ENCODE peak calls at places on chromosomes 3 and 15, in six cellular contexts. One of them, this sample, is unnamed.

GRCh38 chr3:48655586-48655985 is 7.1 kb downstream of the CELSR3 start:
- DNase-seq in heart left ventricle: no peak
- DNase-seq in HCT116: no peak
- DNase-seq in bronchial epithelial cell: no peak
- DNase-seq in brain microvascular endothelial cell: no peak
- DNase-seq in IMR-90: no peak
- DNase-seq in this sample: no peak

GRCh38 chr3:172089250-172089649 is 49.9 kb downstream of the FNDC3B start:
- DNase-seq in heart left ventricle: no peak
- DNase-seq in HCT116: no peak
- DNase-seq in bronchial epithelial cell: peak; percentile 61
- DNase-seq in brain microvascular endothelial cell: no peak
- DNase-seq in IMR-90: no peak
- DNase-seq in this sample: no peak

GRCh38 chr15:91348812-91349500 is 248.9 kb downstream of the SV2B start:
- DNase-seq in heart left ventricle: no peak
- DNase-seq in HCT116: no peak
- DNase-seq in bronchial epithelial cell: peak; percentile 1
- DNase-seq in brain microvascular endothelial cell: no peak
- DNase-seq in IMR-90: no peak
- DNase-seq in this sample: no peak

GRCh38 chr15:86915811-86916331 is 836.2 kb downstream of the AGBL1 start:
- DNase-seq in heart left ventricle: no peak
- DNase-seq in HCT116: no peak
- DNase-seq in bronchial epithelial cell: peak; percentile 40
- DNase-seq in brain microvascular endothelial cell: peak; percentile 37
- DNase-seq in IMR-90: peak; percentile 13
- DNase-seq in this sample: peak; percentile 7

GRCh38 chr3:67601919-67602608 is 52.3 kb downstream of the SUCLG2 start:
- DNase-seq in heart left ventricle: no peak
- DNase-seq in HCT116: no peak
- DNase-seq in bronchial epithelial cell: no peak
- DNase-seq in brain microvascular endothelial cell: peak; percentile 16
- DNase-seq in IMR-90: no peak
- DNase-seq in this sample: no peak

GRCh38 chr3:33006081-33006480 is 54.6 kb downstream of the CCR4 start:
- DNase-seq in heart left ventricle: no peak
- DNase-seq in HCT116: no peak
- DNase-seq in bronchial epithelial cell: no peak
- DNase-seq in brain microvascular endothelial cell: no peak
- DNase-seq in IMR-90: no peak
- DNase-seq in this sample: no peak

GRCh38 chr15:39495871-39496459 is 84.9 kb upstream of the THBS1 start:
- DNase-seq in heart left ventricle: no peak
- DNase-seq in HCT116: no peak
- DNase-seq in bronchial epithelial cell: peak; percentile 64
- DNase-seq in brain microvascular endothelial cell: no peak
- DNase-seq in IMR-90: peak; percentile 52
- DNase-seq in this sample: no peak

GRCh38 chr3:168545591-168545990 is 449.9 kb upstream of the GOLIM4 start:
- DNase-seq in heart left ventricle: peak; percentile 62
- DNase-seq in HCT116: no peak
- DNase-seq in bronchial epithelial cell: no peak
- DNase-seq in brain microvascular endothelial cell: peak; percentile 54
- DNase-seq in IMR-90: peak; percentile 33
- DNase-seq in this sample: no peak

GRCh38 chr3:101848326-101848725 is 988 bp upstream of the NFKBIZ start:
- DNase-seq in heart left ventricle: no peak
- DNase-seq in HCT116: no peak
- DNase-seq in bronchial epithelial cell: no peak
- DNase-seq in brain microvascular endothelial cell: no peak
- DNase-seq in IMR-90: no peak
- DNase-seq in this sample: no peak

GRCh38 chr3:28286595-28286994 is 45.2 kb downstream of the CMC1 start:
- DNase-seq in heart left ventricle: no peak
- DNase-seq in HCT116: peak; percentile 18
- DNase-seq in bronchial epithelial cell: peak; percentile 52
- DNase-seq in brain microvascular endothelial cell: no peak
- DNase-seq in IMR-90: peak; percentile 46
- DNase-seq in this sample: no peak

GRCh38 chr3:119582178-119582577 is 2.9 kb downstream of the ADPRH start:
- DNase-seq in heart left ventricle: no peak
- DNase-seq in HCT116: no peak
- DNase-seq in bronchial epithelial cell: peak; percentile 33
- DNase-seq in brain microvascular endothelial cell: no peak
- DNase-seq in IMR-90: peak; percentile 43
- DNase-seq in this sample: no peak

GRCh38 chr3:126961191-126961790 is 21.6 kb upstream of the PLXNA1 start:
- DNase-seq in heart left ventricle: peak; percentile 91
- DNase-seq in HCT116: no peak
- DNase-seq in bronchial epithelial cell: peak; percentile 86
- DNase-seq in brain microvascular endothelial cell: peak; percentile 20
- DNase-seq in IMR-90: peak; percentile 61
- DNase-seq in this sample: no peak

GRCh38 chr3:73029321-73029796 is 32.1 kb upstream of the EBLN2 start:
- DNase-seq in heart left ventricle: no peak
- DNase-seq in HCT116: no peak
- DNase-seq in bronchial epithelial cell: peak; percentile 98
- DNase-seq in brain microvascular endothelial cell: peak; percentile 91
- DNase-seq in IMR-90: peak; percentile 93
- DNase-seq in this sample: no peak

GRCh38 chr3:130963878-130964277 is 62.7 kb downstream of the ASTE1 start:
- DNase-seq in heart left ventricle: no peak
- DNase-seq in HCT116: peak; percentile 73
- DNase-seq in bronchial epithelial cell: peak; percentile 97
- DNase-seq in brain microvascular endothelial cell: peak; percentile 93
- DNase-seq in IMR-90: peak; percentile 98
- DNase-seq in this sample: peak; percentile 72

DNA sequence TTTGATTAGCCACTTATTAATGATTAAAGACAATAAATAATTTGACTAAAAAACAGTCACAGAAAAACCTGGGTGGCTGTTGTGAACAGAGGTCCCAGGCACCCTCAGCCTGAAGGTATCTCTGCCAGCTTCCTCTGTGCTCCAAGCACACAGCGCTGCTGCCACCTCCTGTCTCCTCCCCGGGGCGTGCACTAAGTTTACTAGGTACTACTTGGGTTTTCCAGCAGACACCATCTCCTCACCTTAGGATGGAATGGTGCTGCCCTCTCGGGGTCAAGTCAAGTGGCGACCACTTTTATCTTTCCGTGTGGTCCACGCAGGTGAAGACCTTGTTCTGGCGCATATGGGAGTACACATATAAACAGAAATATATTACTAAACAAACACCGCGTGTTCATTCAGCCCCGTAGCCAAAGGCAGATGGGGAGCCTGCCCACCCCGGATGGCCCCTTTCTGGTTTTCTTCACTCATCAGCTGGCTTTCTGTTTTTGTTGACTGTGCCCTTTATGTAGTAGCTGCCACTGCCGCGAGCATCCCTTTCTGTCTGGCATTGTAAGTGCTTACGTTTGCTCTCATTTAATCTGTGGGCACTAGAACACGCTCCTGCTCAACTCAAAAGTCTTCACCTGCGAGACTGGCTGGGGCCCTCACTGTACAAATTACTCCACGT is 128.0 kb downstream of the LRIG1 start:
- DNase-seq in heart left ventricle: peak; percentile 82
- DNase-seq in HCT116: no peak
- DNase-seq in bronchial epithelial cell: peak; percentile 21
- DNase-seq in brain microvascular endothelial cell: no peak
- DNase-seq in IMR-90: peak; percentile 20
- DNase-seq in this sample: no peak
- TF ChIP-seq CTCF in heart left ventricle: peak; percentile 34
- TF ChIP-seq CTCF in HCT116: no peak
- TF ChIP-seq CTCF in bronchial epithelial cell: peak; percentile 15
- TF ChIP-seq CTCF in brain microvascular endothelial cell: peak; percentile 37
- TF ChIP-seq CTCF in IMR-90: peak; percentile 38
- TF ChIP-seq CTCF in this sample: no peak

GRCh38 chr3:183766745-183767606 is 58.4 kb downstream of the MAP6D1 start:
- DNase-seq in heart left ventricle: peak; percentile 64
- DNase-seq in HCT116: peak; percentile 53
- DNase-seq in bronchial epithelial cell: peak; percentile 72
- DNase-seq in brain microvascular endothelial cell: peak; percentile 78
- DNase-seq in IMR-90: peak; percentile 67
- DNase-seq in this sample: peak; percentile 89
- TF ChIP-seq CTCF in heart left ventricle: peak; percentile 78
- TF ChIP-seq CTCF in HCT116: peak; percentile 81
- TF ChIP-seq CTCF in bronchial epithelial cell: peak; percentile 89
- TF ChIP-seq CTCF in brain microvascular endothelial cell: peak; percentile 88
- TF ChIP-seq CTCF in IMR-90: peak; percentile 67
- TF ChIP-seq CTCF in this sample: peak; percentile 96

DNA sequence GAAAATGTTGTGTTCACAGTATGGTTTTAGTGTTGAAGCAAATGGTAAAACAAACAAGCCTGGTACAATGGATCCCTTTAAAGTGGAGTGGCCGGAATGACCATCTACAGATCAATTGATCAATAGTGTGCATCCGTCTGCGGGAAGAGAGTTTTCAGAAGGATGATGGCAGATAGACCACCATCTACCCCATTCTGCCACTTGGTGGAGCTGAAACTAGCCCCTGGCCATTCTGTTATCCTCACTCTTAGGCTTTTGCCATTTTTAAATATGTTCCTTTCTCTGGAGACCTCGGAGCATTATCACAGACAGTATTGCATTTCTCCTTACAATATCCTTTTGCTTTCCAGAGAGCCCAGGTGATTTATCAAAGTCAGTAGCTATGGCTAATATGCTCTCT is 258.9 kb upstream of the CFAP20DC start:
- DNase-seq in heart left ventricle: no peak
- DNase-seq in HCT116: no peak
- DNase-seq in bronchial epithelial cell: no peak
- DNase-seq in brain microvascular endothelial cell: no peak
- DNase-seq in IMR-90: no peak
- DNase-seq in this sample: no peak
- TF ChIP-seq CTCF in heart left ventricle: no peak
- TF ChIP-seq CTCF in HCT116: peak; percentile 18
- TF ChIP-seq CTCF in bronchial epithelial cell: no peak
- TF ChIP-seq CTCF in brain microvascular endothelial cell: peak; percentile 55
- TF ChIP-seq CTCF in IMR-90: no peak
- TF ChIP-seq CTCF in this sample: no peak

DNA sequence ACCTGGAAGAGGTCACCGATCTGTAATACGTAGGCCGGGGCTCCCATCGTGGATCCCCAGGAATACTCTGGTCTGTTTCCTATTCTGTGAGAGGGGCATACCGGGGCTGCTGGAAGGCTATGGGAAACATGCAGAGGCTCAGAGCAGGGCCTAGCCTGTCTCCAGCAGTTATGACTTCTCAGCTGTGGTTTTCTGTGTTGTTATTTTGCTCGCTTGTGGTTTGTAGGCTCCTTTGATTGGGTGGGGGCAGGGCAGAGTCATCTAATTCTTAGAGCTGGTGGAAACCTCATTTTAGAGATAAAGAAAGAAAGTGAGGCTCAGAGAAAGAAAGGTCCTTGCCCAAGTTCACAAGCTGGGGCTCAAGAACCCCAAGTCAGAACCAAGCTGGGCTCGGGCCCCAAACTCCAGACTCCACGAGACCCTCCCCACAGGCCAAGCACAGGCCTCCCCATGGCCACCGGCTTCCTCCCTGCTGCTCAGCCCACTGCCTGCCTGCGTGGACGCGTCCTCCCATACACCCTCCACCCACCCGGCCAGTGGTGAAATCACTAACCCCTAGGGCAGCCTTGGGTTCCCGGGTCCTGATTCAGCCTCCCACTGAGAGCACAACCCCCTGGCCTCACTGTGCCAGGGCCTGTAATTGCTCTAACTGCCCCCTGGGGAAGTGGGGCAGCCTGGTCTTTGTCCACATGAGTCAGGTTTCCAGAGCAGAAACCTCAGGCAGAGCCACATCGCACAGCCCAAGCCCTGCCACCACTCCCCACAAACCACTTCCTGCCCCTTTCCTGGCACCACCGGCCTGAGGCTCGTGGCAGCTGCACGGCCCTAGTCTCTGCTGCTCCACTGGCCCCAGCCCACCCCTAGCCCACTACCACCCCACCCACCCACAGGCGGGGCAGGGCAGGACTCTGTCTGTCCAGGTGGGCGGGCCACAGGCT is 270.8 kb downstream of the UACA start:
- DNase-seq in heart left ventricle: peak; percentile 59
- DNase-seq in HCT116: no peak
- DNase-seq in bronchial epithelial cell: peak; percentile 87
- DNase-seq in brain microvascular endothelial cell: peak; percentile 91
- DNase-seq in IMR-90: peak; percentile 81
- DNase-seq in this sample: peak; percentile 84
- TF ChIP-seq CTCF in heart left ventricle: no peak
- TF ChIP-seq CTCF in HCT116: peak; percentile 7
- TF ChIP-seq CTCF in bronchial epithelial cell: peak; percentile 4
- TF ChIP-seq CTCF in brain microvascular endothelial cell: peak; percentile 39
- TF ChIP-seq CTCF in IMR-90: peak; percentile 18
- TF ChIP-seq CTCF in this sample: no peak

GRCh38 chr15:24761704-24762302 is 86.2 kb downstream of the NPAP1 start:
- DNase-seq in heart left ventricle: no peak
- DNase-seq in HCT116: no peak
- DNase-seq in bronchial epithelial cell: peak; percentile 10
- DNase-seq in brain microvascular endothelial cell: no peak
- DNase-seq in IMR-90: peak; percentile 19
- DNase-seq in this sample: no peak
- TF ChIP-seq CTCF in heart left ventricle: peak; percentile 21
- TF ChIP-seq CTCF in HCT116: peak; percentile 26
- TF ChIP-seq CTCF in bronchial epithelial cell: peak; percentile 19
- TF ChIP-seq CTCF in brain microvascular endothelial cell: peak; percentile 34
- TF ChIP-seq CTCF in IMR-90: peak; percentile 39
- TF ChIP-seq CTCF in this sample: no peak

GRCh38 chr3:16247282-16248058 is 17.3 kb downstream of the DPH3 start:
- DNase-seq in heart left ventricle: peak; percentile 86
- DNase-seq in HCT116: peak; percentile 66
- DNase-seq in bronchial epithelial cell: peak; percentile 63
- DNase-seq in brain microvascular endothelial cell: peak; percentile 80
- DNase-seq in IMR-90: peak; percentile 84
- DNase-seq in this sample: peak; percentile 78
- TF ChIP-seq CTCF in heart left ventricle: peak; percentile 95
- TF ChIP-seq CTCF in HCT116: peak; percentile 82
- TF ChIP-seq CTCF in bronchial epithelial cell: peak; percentile 93
- TF ChIP-seq CTCF in brain microvascular endothelial cell: peak; percentile 89
- TF ChIP-seq CTCF in IMR-90: peak; percentile 96
- TF ChIP-seq CTCF in this sample: peak; percentile 76

GRCh38 chr3:39000008-39000450 is 51.7 kb downstream of the SCN11A start:
- DNase-seq in heart left ventricle: no peak
- DNase-seq in HCT116: peak; percentile 80
- DNase-seq in bronchial epithelial cell: peak; percentile 80
- DNase-seq in brain microvascular endothelial cell: no peak
- DNase-seq in IMR-90: peak; percentile 79
- DNase-seq in this sample: no peak
- TF ChIP-seq CTCF in heart left ventricle: peak; percentile 61
- TF ChIP-seq CTCF in HCT116: peak; percentile 83
- TF ChIP-seq CTCF in bronchial epithelial cell: peak; percentile 64
- TF ChIP-seq CTCF in brain microvascular endothelial cell: peak; percentile 72
- TF ChIP-seq CTCF in IMR-90: peak; percentile 99
- TF ChIP-seq CTCF in this sample: peak; percentile 48

GRCh38 chr3:194604837-194605236 is 28.4 kb downstream of the TMEM44 start:
- DNase-seq in heart left ventricle: no peak
- DNase-seq in HCT116: no peak
- DNase-seq in bronchial epithelial cell: no peak
- DNase-seq in brain microvascular endothelial cell: no peak
- DNase-seq in IMR-90: no peak
- DNase-seq in this sample: no peak
- TF ChIP-seq CTCF in heart left ventricle: no peak
- TF ChIP-seq CTCF in HCT116: peak; percentile 57
- TF ChIP-seq CTCF in bronchial epithelial cell: no peak
- TF ChIP-seq CTCF in brain microvascular endothelial cell: peak; percentile 68
- TF ChIP-seq CTCF in IMR-90: peak; percentile 47
- TF ChIP-seq CTCF in this sample: peak; percentile 57

GRCh38 chr15:65183847-65184159 is 1.3 kb downstream of the CLPX start:
- DNase-seq in heart left ventricle: no peak
- DNase-seq in HCT116: no peak
- DNase-seq in bronchial epithelial cell: peak; percentile 2
- DNase-seq in brain microvascular endothelial cell: no peak
- DNase-seq in IMR-90: no peak
- DNase-seq in this sample: no peak
- TF ChIP-seq CTCF in heart left ventricle: no peak
- TF ChIP-seq CTCF in HCT116: no peak
- TF ChIP-seq CTCF in bronchial epithelial cell: no peak
- TF ChIP-seq CTCF in brain microvascular endothelial cell: no peak
- TF ChIP-seq CTCF in IMR-90: no peak
- TF ChIP-seq CTCF in this sample: no peak